ENCODE peak calls at places on chromosomes 2 and 18, in four cellular contexts. L is GM23338, A is astrocyte of the spinal cord, J is fibroblast of the aortic adventitia. Y is an unnamed sample.

GRCh38 chr2:100584811-100585210 is 22.0 kb downstream of the PDCL3 start:
- DNase-seq in L (no peak), A (no peak), J (no peak), Y (no peak)

GRCh38 chr2:112136081-112136480 is 2.1 kb upstream of the FBLN7 start:
- DNase-seq in L (no peak), A (no peak), J (no peak), Y (no peak)

GRCh38 chr2:29065479-29065847 is 8.9 kb downstream of the PCARE start:
- DNase-seq in L (no peak), A (no peak), J (no peak), Y (no peak)

GRCh38 chr2:205556841-205557539 is 125.3 kb upstream of the NRP2 start:
- DNase-seq in L (peak; percentile 54), A (no peak), J (no peak), Y (no peak)

GRCh38 chr2:219759801-219760200 is 132.4 kb downstream of the SLC4A3 start:
- DNase-seq in L (no peak), A (no peak), J (no peak), Y (no peak)

GRCh38 chr2:171952276-171952675 is 30.0 kb downstream of the HAT1 start:
- DNase-seq in L (no peak), A (no peak), J (no peak), Y (no peak)

GRCh38 chr18:41004320-41004719 is 950.7 kb upstream of the PIK3C3 start:
- DNase-seq in L (peak; percentile 29), A (no peak), J (no peak), Y (no peak)

GRCh38 chr2:98704499-98705332 is 26.2 kb downstream of the MGAT4A start:
- DNase-seq in L (no peak), A (no peak), J (no peak), Y (no peak)

GRCh38 chr2:233288663-233289062 is 19.0 kb upstream of the SAG start:
- DNase-seq in L (no peak), A (no peak), J (no peak), Y (peak; percentile 18)

GRCh38 chr18:22564036-22564435 is 146.3 kb upstream of the CTAGE1 start:
- DNase-seq in L (no peak), A (peak; percentile 82), J (peak; percentile 96), Y (peak; percentile 73)

GRCh38 chr2:25054720-25055119 is 12.8 kb downstream of the EFR3B start:
- DNase-seq in L (no peak), A (no peak), J (peak; percentile 49), Y (no peak)

GRCh38 chr2:200860092-200860795 is 4.2 kb downstream of the CLK1 start:
- DNase-seq in L (peak; percentile 8), A (no peak), J (peak; percentile 74), Y (peak; percentile 48)

GRCh38 chr2:231613655-231614558 is 21.2 kb downstream of the TEX44 start:
- DNase-seq in L (peak; percentile 95), A (peak; percentile 89), J (peak; percentile 68), Y (peak; percentile 92)
- H3K4me3 ChIP-seq in L (peak overlapping the region; percentile 74), A (peak overlapping the region; percentile 25), J (peak overlapping the region; percentile 46), Y (peak overlapping the region; percentile 50)

GRCh38 chr2:186308347-186308746 is 177.7 kb upstream of the ZC3H15 start:
- DNase-seq in L (no peak), A (peak; percentile 13), J (peak; percentile 5), Y (peak; percentile 36)

GRCh38 chr2:186309901-186310300 is 176.2 kb upstream of the ZC3H15 start:
- DNase-seq in L (no peak), A (peak; percentile 54), J (peak; percentile 31), Y (peak; percentile 10)

GRCh38 chr2:186306754-186307153 is 179.3 kb upstream of the ZC3H15 start:
- DNase-seq in L (no peak), A (no peak), J (no peak), Y (no peak)

GRCh38 chr2:186304064-186304463 is 182.0 kb upstream of the ZC3H15 start:
- DNase-seq in L (no peak), A (no peak), J (no peak), Y (no peak)

DNA sequence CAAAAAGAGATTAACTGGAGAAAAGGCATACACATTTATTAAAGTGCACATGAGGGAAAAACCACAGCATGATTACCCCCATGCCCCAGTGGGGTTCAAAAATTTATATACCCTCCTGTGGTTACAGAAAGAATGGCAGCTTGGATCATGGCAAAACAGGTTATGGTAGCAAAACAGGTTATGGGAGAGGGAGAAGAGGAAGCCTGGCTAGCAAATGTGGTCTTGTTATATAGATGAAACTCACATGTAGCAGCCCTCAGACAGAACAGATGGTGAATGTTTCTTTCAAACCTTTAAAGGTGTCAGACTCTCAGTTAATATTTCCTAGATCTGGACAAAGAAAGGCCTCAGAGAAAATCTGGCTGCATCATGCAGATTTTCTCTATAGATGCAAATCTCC is 178.2 kb upstream of the ZC3H15 start:
- DNase-seq in L (no peak), A (no peak), J (no peak), Y (no peak)
- TF ChIP-seq CTCF in L (peak; percentile 13), A (no peak), J (no peak), Y (no peak)

GRCh38 chr2:81624825-81625224 is 1320.3 kb upstream of the LRRTM1 start:
- DNase-seq in L (no peak), A (no peak), J (no peak), Y (no peak)
- H3K4me3 ChIP-seq in L (no peak overlapping the region), A (no peak overlapping the region), J (no peak overlapping the region), Y (no peak overlapping the region)

GRCh38 chr2:237573721-237574415 is 7.5 kb downstream of the PRLH start:
- DNase-seq in L (no peak), A (no peak), J (no peak), Y (no peak)

GRCh38 chr2:237570776-237571335 is 4.5 kb downstream of the PRLH start:
- DNase-seq in L (no peak), A (no peak), J (no peak), Y (no peak)

GRCh38 chr2:237572742-237573101 is 6.3 kb downstream of the PRLH start:
- DNase-seq in L (no peak), A (no peak), J (no peak), Y (no peak)

GRCh38 chr2:237571551-237571950 is 5.2 kb downstream of the PRLH start:
- DNase-seq in L (no peak), A (no peak), J (no peak), Y (no peak)

DNA sequence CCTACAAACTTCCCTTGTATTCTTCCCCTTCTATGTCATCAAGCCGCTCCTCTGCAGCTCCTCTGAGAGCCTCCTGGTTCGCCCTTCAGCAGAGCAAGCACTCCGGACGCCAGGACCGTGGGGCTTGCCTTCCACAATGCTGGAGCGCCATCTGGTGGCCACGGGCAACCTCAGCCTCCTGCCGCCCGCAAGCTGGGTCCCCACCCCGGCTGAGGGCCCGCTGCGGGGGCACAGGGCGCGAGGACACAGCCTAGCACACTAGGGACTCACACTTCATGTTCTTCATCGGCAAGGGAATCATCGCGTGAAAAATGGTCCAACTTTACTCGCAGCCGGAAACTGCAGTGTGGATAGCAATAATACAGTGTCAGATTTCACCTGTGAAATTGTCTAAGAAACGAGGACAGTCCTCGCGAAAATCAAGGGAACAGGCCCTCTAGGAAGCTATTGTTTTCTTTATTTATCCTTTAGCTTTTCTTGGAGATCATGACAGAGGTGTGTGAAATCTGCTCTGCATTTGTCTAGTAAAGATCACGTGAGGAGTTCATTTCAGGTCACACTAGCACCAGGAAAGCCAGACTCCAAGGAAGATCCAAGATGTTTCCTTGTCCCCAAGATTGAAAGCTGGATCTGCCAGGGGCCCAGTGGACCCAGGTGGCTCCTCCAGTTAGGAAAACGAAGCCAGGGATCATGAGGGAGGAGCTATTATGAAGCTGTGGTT is 5.8 kb downstream of the PRLH start:
- DNase-seq in L (peak; percentile 97), A (peak; percentile 79), J (peak; percentile 83), Y (peak; percentile 92)
- TF ChIP-seq CTCF in L (peak; percentile 93), A (peak; percentile 77), J (peak; percentile 76), Y (peak; percentile 98)